ENCODE peak calls at places on chromosome 12, in five cellular contexts. G is GM12878, U is upper lobe of left lung, C is HepG2, T is K562. S is an unnamed sample.

GRCh38 chr12:92000587-92000986 is 145.1 kb downstream of the BTG1 start:
- ATAC-seq in G (peak), U (no peak), C (no peak), T (no peak), S (no peak)

GRCh38 chr12:30974746-30975500 is 48.4 kb downstream of the TSPAN11 start:
- ATAC-seq in G (no peak), U (no peak), C (no peak), T (no peak), S (no peak)

GRCh38 chr12:106722854-106723253 is 51.6 kb upstream of the RIC8B start:
- ATAC-seq in G (no peak), U (no peak), C (peak), T (peak), S (no peak)

GRCh38 chr12:79187032-79187431 is 322.5 kb downstream of the SYT1 start:
- ATAC-seq in G (no peak), U (no peak), C (no peak), T (no peak), S (no peak)

GRCh38 chr12:7989827-7990491 is 42.6 kb upstream of the FOXJ2 start:
- ATAC-seq in G (peak), U (peak), C (no peak), T (peak), S (peak)

GRCh38 chr12:52364901-52365489 is 2.3 kb downstream of the KRT85 start:
- ATAC-seq in G (peak), U (no peak), C (no peak), T (no peak), S (no peak)

GRCh38 chr12:93857279-93857894 is 180.2 kb downstream of the CRADD start:
- ATAC-seq in G (no peak), U (no peak), C (no peak), T (no peak), S (no peak)

GRCh38 chr12:104870797-104871196 is 87.3 kb downstream of the SLC41A2 start:
- ATAC-seq in G (peak), U (no peak), C (no peak), T (no peak), S (no peak)

GRCh38 chr12:16027012-16027411 is 115.9 kb downstream of the DERA start:
- ATAC-seq in G (no peak), U (no peak), C (no peak), T (no peak), S (no peak)

GRCh38 chr12:128813392-128813791 is 10.4 kb downstream of the SLC15A4 start:
- ATAC-seq in G (no peak), U (peak), C (no peak), T (no peak), S (no peak)

GRCh38 chr12:67921286-67921685 is 68.0 kb upstream of the IFNG-AS1 start:
- ATAC-seq in G (no peak), U (no peak), C (no peak), T (no peak), S (no peak)

GRCh38 chr12:110165540-110166159 is 41.5 kb downstream of the IFT81 start:
- ATAC-seq in G (peak), U (no peak), C (no peak), T (no peak), S (no peak)

GRCh38 chr12:42343721-42344120 is 17.8 kb downstream of the PPHLN1 start:
- ATAC-seq in G (peak), U (no peak), C (no peak), T (no peak), S (no peak)

GRCh38 chr12:12441891-12442461 is 85.1 kb downstream of the BORCS5 start:
- ATAC-seq in G (peak), U (peak), C (no peak), T (peak), S (no peak)

GRCh38 chr12:122395319-122395718 is 27.1 kb downstream of the CLIP1 start:
- ATAC-seq in G (no peak), U (peak), C (no peak), T (no peak), S (no peak)

GRCh38 chr12:106582661-106583577 is at the start of gene RFX4:
- ATAC-seq in G (no peak), U (no peak), C (no peak), T (no peak), S (no peak)

GRCh38 chr12:111405856-111406473 is at the start of gene SH2B3:
- ATAC-seq in G (peak), U (peak), C (peak), T (peak), S (peak)

GRCh38 chr12:111406474-111407370 is 999 bp downstream of the SH2B3 start:
- ATAC-seq in G (peak), U (peak), C (no peak), T (no peak), S (no peak)

GRCh38 chr12:111405149-111405855 is 421 bp upstream of the SH2B3 start:
- ATAC-seq in G (peak), U (peak), C (peak), T (peak), S (peak)

GRCh38 chr12:111407371-111408115 is 1.8 kb downstream of the SH2B3 start:
- ATAC-seq in G (no peak), U (no peak), C (no peak), T (no peak), S (no peak)

GRCh38 chr12:111404362-111405148 is 1.2 kb upstream of the SH2B3 start:
- ATAC-seq in G (peak), U (no peak), C (peak), T (peak), S (no peak)
- TF ChIP-seq POLR2AphosphoS5 in G (peak), U (no peak), C (no peak), T (no peak), S (no peak)

DNA sequence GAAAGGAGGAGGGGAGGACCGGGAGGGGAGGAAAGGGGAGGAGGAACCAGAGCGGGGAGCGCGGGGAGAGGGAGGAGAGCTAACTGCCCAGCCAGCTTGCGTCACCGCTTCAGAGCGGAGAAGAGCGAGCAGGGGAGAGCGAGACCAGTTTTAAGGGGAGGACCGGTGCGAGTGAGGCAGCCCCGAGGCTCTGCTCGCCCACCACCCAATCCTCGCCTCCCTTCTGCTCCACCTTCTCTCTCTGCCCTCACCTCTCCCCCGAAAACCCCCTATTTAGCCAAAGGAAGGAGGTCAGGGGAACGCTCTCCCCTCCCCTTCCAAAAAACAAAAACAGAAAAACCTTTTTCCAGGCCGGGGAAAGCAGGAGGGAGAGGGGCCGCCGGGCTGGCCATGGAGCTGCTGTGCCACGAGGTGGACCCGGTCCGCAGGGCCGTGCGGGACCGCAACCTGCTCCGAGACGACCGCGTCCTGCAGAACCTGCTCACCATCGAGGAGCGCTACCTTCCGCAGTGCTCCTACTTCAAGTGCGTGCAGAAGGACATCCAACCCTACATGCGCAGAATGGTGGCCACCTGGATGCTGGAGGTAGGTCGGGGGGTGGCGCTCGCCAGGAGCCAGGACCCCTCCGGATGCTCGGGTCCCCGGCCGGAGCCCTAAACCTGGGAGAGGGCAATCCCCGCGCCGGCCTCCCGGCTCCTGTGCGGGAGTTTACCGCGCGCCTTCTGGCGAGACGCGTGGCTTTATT is at the start of gene CCND2:
- ATAC-seq in G (peak), U (peak), C (peak), T (peak), S (peak)
- TF ChIP-seq POLR2A in G (peak), U (peak), C (no peak), T (peak), S (peak)

GRCh38 chr12:6960291-6961277 is 9.4 kb downstream of the PTPN6 start:
- ATAC-seq in G (peak), U (no peak), C (no peak), T (peak), S (no peak)
- TF ChIP-seq POLR2AphosphoS5 in G (peak), U (no peak), C (no peak), T (no peak), S (no peak)

DNA sequence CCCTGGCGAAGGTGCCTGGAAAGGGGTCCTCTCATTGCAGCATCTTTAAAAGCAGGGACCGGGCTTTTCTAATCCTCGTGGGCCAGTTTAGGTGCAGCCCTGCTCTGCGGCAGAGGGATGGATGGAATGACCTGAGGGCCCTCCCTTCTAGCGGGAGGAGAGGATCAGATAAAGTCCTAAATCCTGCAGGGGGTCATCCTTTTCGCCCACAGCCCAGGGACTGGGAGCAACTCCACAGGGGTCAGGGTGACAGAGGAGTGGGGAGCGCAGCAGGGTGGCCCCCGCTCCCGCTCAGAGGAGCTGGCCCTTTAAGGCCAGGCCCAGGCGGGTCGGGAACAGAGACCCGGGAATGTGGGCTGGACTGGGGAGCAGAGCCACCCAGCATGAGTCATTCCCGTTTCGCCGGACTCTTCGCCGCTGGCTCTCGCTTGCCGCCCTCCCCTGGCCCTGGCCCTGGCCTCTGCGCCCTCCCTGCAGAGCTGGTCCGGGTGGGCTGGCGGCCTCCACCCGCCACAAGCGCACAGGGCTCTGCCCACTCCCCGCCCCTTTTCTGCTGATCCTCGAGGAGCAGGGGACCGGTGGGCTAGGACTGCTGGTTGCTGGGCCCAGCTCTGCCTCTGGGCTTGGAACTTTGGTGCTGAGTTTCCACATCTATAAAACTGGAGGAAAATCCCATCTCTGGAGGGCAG is 92.9 kb downstream of the NINJ2 start:
- ATAC-seq in G (no peak), U (peak), C (peak), T (peak), S (peak)
- TF ChIP-seq POLR2A in G (no peak), U (no peak), C (no peak), T (no peak), S (peak)

DNA sequence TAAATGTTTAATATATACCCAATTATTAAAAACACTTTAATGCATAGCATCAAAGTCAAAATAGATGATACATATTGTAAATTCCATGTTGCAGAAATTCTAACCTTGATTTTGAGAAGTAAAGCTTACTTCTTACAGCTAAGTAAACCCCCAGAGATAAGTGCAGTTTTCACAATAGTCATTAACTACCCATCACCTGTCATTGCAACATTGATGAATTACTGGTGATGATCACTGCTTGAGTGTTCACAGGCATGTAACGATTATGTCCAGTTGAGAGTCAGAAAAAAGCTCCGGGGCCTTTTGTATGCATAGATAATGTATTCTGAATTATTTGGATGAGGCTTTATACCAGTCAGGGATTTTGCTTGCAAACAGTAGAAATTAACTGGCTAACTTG is 67.7 kb downstream of the ZNF664 start:
- ATAC-seq in G (no peak), U (no peak), C (no peak), T (no peak), S (no peak)
- TF ChIP-seq POLR2AphosphoS5 in G (no peak), U (no peak), C (no peak), T (no peak), S (no peak)

DNA sequence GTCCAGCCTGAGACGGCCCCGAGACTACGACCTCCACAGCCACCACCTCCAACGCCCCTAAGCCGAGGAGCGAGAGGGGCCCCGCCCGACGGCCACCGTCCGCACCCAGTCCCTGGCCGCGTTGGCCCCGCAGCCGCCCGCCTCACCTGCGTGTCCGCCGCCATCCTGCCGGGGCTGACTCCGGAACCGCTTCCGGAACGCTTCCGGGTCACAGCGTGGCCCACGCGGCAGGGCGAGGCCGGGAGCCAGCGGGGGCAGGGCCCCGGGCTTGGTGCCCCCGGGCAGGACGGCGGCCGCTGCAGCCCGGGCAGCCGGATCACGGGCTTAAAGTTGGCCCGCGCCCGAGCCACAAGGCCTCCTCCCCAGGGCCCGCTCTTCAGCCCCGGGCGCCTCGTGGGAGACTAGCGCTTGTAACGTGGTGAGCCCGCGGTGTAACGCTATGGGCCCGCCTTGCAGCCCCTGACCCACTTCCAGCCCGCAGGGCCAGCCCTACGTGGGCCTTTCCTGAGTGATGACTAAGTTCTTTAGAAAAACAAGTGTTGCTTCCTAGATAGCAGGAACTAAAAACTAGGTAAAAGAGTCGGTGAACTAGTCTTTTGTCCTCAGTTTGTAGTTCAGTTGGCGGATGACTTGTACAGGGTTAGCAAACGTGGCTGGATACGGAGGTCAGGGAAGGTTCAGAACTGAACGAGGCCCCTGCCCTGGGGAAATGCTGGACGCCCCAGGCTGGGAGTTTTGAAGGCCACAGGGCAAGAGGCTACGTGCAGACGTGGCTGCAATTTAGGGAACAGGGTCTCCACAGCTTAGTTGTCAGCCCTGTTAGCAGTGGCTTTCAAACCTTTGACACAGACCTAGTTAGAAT is at the start of gene GCN1:
- ATAC-seq in G (peak), U (peak), C (peak), T (peak), S (peak)
- TF ChIP-seq POLR2A in G (peak), U (peak), C (peak), T (peak), S (peak)

GRCh38 chr12:6226701-6227096 is 26.5 kb downstream of the CD9 start:
- ATAC-seq in G (no peak), U (peak), C (peak), T (no peak), S (peak)
- TF ChIP-seq POLR2AphosphoS5 in G (no peak), U (peak), C (no peak), T (no peak), S (no peak)

DNA sequence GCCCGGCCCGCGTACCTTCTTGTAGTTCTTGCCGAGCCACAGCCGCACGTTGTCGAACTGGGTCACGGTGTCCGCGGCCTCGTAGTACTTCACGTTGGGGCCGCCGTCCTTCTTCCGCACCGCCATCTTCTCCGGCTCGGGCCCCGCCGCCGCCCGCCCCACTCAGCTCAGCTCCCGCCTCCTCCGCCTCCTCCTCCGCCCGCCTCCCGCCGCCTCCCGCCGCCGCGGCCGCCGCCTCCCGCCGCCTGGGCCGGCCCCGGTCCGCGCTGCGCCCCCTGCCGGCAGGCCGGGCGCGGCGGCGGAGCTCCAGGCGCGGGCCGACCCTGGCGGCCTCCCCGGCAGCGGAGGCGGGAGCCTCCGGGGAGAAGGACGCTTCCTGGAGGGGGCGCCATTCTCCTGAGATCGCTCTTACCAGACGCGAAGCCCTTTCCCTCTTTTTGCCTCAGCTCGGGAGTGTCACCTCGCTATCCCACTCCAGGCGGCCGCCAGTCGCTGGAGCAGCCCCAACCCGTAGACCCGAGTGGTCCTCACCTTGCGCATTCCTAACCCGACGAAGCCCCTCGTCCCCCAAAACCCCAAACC is at the start of gene SMARCC2:
- ATAC-seq in G (peak), U (peak), C (peak), T (peak), S (peak)
- TF ChIP-seq POLR2A in G (peak), U (peak), C (peak), T (peak), S (peak)